ENCODE peak calls at places on chromosome 18, in eight cellular contexts. One of them, this sample, is unnamed.

GRCh38 chr18:49555641-49556040 is 6.2 kb upstream of the LIPG start:
- DNase-seq in AG10803: no peak
- DNase-seq in nephron progenitor cell: no peak
- DNase-seq in esophagus squamous epithelium: no peak
- DNase-seq in endothelial cell: no peak
- DNase-seq in foreskin fibroblast: no peak
- DNase-seq in B cell: no peak
- DNase-seq in lower leg skin: no peak
- DNase-seq in this sample: no peak

GRCh38 chr18:47323158-47323557 is 71.7 kb upstream of the SKOR2 start:
- DNase-seq in AG10803: peak; percentile 58
- DNase-seq in nephron progenitor cell: no peak
- DNase-seq in esophagus squamous epithelium: no peak
- DNase-seq in endothelial cell: no peak
- DNase-seq in foreskin fibroblast: peak; percentile 27
- DNase-seq in B cell: no peak
- DNase-seq in lower leg skin: no peak
- DNase-seq in this sample: no peak

GRCh38 chr18:5618037-5618688 is 74.4 kb upstream of the EPB41L3 start:
- DNase-seq in AG10803: no peak
- DNase-seq in nephron progenitor cell: no peak
- DNase-seq in esophagus squamous epithelium: no peak
- DNase-seq in endothelial cell: no peak
- DNase-seq in foreskin fibroblast: no peak
- DNase-seq in B cell: no peak
- DNase-seq in lower leg skin: no peak
- DNase-seq in this sample: no peak

GRCh38 chr18:77086656-77087390 is 45.8 kb downstream of the MBP start:
- DNase-seq in AG10803: peak; percentile 11
- DNase-seq in nephron progenitor cell: peak; percentile 38
- DNase-seq in esophagus squamous epithelium: no peak
- DNase-seq in endothelial cell: peak; percentile 33
- DNase-seq in foreskin fibroblast: peak; percentile 24
- DNase-seq in B cell: no peak
- DNase-seq in lower leg skin: no peak
- DNase-seq in this sample: no peak

GRCh38 chr18:59737776-59738295 is 40.6 kb upstream of the CCBE1 start:
- DNase-seq in AG10803: no peak
- DNase-seq in nephron progenitor cell: no peak
- DNase-seq in esophagus squamous epithelium: no peak
- DNase-seq in endothelial cell: no peak
- DNase-seq in foreskin fibroblast: no peak
- DNase-seq in B cell: no peak
- DNase-seq in lower leg skin: no peak
- DNase-seq in this sample: no peak

GRCh38 chr18:48371854-48372598 is 37.2 kb downstream of the ZBTB7C start:
- DNase-seq in AG10803: no peak
- DNase-seq in nephron progenitor cell: no peak
- DNase-seq in esophagus squamous epithelium: no peak
- DNase-seq in endothelial cell: no peak
- DNase-seq in foreskin fibroblast: no peak
- DNase-seq in B cell: no peak
- DNase-seq in lower leg skin: no peak
- DNase-seq in this sample: no peak

GRCh38 chr18:61432590-61432989 is 99.4 kb downstream of the CDH20 start:
- DNase-seq in AG10803: no peak
- DNase-seq in nephron progenitor cell: no peak
- DNase-seq in esophagus squamous epithelium: no peak
- DNase-seq in endothelial cell: no peak
- DNase-seq in foreskin fibroblast: no peak
- DNase-seq in B cell: no peak
- DNase-seq in lower leg skin: no peak
- DNase-seq in this sample: no peak

GRCh38 chr18:13910986-13911385 is 4.3 kb downstream of the MC2R start:
- DNase-seq in AG10803: no peak
- DNase-seq in nephron progenitor cell: no peak
- DNase-seq in esophagus squamous epithelium: no peak
- DNase-seq in endothelial cell: no peak
- DNase-seq in foreskin fibroblast: no peak
- DNase-seq in B cell: no peak
- DNase-seq in lower leg skin: no peak
- DNase-seq in this sample: no peak

GRCh38 chr18:50644807-50645206 is 84.9 kb downstream of the MAPK4 start:
- DNase-seq in AG10803: no peak
- DNase-seq in nephron progenitor cell: peak; percentile 30
- DNase-seq in esophagus squamous epithelium: no peak
- DNase-seq in endothelial cell: peak; percentile 20
- DNase-seq in foreskin fibroblast: no peak
- DNase-seq in B cell: no peak
- DNase-seq in lower leg skin: no peak
- DNase-seq in this sample: no peak

GRCh38 chr18:43442571-43442970 is 165.3 kb upstream of the SYT4 start:
- DNase-seq in AG10803: no peak
- DNase-seq in nephron progenitor cell: no peak
- DNase-seq in esophagus squamous epithelium: no peak
- DNase-seq in endothelial cell: no peak
- DNase-seq in foreskin fibroblast: no peak
- DNase-seq in B cell: no peak
- DNase-seq in lower leg skin: no peak
- DNase-seq in this sample: no peak

GRCh38 chr18:13550446-13551304 is 175.7 kb downstream of the FAM210A start:
- DNase-seq in AG10803: no peak
- DNase-seq in nephron progenitor cell: no peak
- DNase-seq in esophagus squamous epithelium: no peak
- DNase-seq in endothelial cell: no peak
- DNase-seq in foreskin fibroblast: no peak
- DNase-seq in B cell: no peak
- DNase-seq in lower leg skin: no peak
- DNase-seq in this sample: no peak

GRCh38 chr18:13537022-13537780 is 189.2 kb downstream of the FAM210A start:
- DNase-seq in AG10803: no peak
- DNase-seq in nephron progenitor cell: no peak
- DNase-seq in esophagus squamous epithelium: no peak
- DNase-seq in endothelial cell: no peak
- DNase-seq in foreskin fibroblast: no peak
- DNase-seq in B cell: no peak
- DNase-seq in lower leg skin: no peak
- DNase-seq in this sample: no peak

GRCh38 chr18:858016-858415 is 46.0 kb upstream of the YES1 start:
- DNase-seq in AG10803: no peak
- DNase-seq in nephron progenitor cell: no peak
- DNase-seq in esophagus squamous epithelium: no peak
- DNase-seq in endothelial cell: no peak
- DNase-seq in foreskin fibroblast: no peak
- DNase-seq in B cell: no peak
- DNase-seq in lower leg skin: no peak
- DNase-seq in this sample: no peak

GRCh38 chr18:48700222-48700845 is 161.5 kb downstream of the CTIF start:
- DNase-seq in AG10803: no peak
- DNase-seq in nephron progenitor cell: no peak
- DNase-seq in esophagus squamous epithelium: no peak
- DNase-seq in endothelial cell: no peak
- DNase-seq in foreskin fibroblast: no peak
- DNase-seq in B cell: no peak
- DNase-seq in lower leg skin: no peak
- DNase-seq in this sample: no peak

GRCh38 chr18:22552254-22552653 is 134.5 kb upstream of the CTAGE1 start:
- DNase-seq in AG10803: no peak
- DNase-seq in nephron progenitor cell: no peak
- DNase-seq in esophagus squamous epithelium: no peak
- DNase-seq in endothelial cell: no peak
- DNase-seq in foreskin fibroblast: no peak
- DNase-seq in B cell: no peak
- DNase-seq in lower leg skin: no peak
- DNase-seq in this sample: no peak

GRCh38 chr18:42534313-42534712 is 579.3 kb downstream of the PIK3C3 start:
- DNase-seq in AG10803: no peak
- DNase-seq in nephron progenitor cell: no peak
- DNase-seq in esophagus squamous epithelium: no peak
- DNase-seq in endothelial cell: no peak
- DNase-seq in foreskin fibroblast: no peak
- DNase-seq in B cell: no peak
- DNase-seq in lower leg skin: no peak
- DNase-seq in this sample: no peak

GRCh38 chr18:51278045-51278649 is 80.7 kb upstream of the MEX3C start:
- DNase-seq in AG10803: no peak
- DNase-seq in nephron progenitor cell: peak; percentile 60
- DNase-seq in esophagus squamous epithelium: no peak
- DNase-seq in endothelial cell: peak; percentile 69
- DNase-seq in foreskin fibroblast: no peak
- DNase-seq in B cell: no peak
- DNase-seq in lower leg skin: no peak
- DNase-seq in this sample: no peak

GRCh38 chr18:2589345-2590060 is 18.1 kb downstream of the NDC80 start:
- DNase-seq in AG10803: peak; percentile 21
- DNase-seq in nephron progenitor cell: no peak
- DNase-seq in esophagus squamous epithelium: no peak
- DNase-seq in endothelial cell: no peak
- DNase-seq in foreskin fibroblast: no peak
- DNase-seq in B cell: no peak
- DNase-seq in lower leg skin: no peak
- DNase-seq in this sample: no peak

DNA sequence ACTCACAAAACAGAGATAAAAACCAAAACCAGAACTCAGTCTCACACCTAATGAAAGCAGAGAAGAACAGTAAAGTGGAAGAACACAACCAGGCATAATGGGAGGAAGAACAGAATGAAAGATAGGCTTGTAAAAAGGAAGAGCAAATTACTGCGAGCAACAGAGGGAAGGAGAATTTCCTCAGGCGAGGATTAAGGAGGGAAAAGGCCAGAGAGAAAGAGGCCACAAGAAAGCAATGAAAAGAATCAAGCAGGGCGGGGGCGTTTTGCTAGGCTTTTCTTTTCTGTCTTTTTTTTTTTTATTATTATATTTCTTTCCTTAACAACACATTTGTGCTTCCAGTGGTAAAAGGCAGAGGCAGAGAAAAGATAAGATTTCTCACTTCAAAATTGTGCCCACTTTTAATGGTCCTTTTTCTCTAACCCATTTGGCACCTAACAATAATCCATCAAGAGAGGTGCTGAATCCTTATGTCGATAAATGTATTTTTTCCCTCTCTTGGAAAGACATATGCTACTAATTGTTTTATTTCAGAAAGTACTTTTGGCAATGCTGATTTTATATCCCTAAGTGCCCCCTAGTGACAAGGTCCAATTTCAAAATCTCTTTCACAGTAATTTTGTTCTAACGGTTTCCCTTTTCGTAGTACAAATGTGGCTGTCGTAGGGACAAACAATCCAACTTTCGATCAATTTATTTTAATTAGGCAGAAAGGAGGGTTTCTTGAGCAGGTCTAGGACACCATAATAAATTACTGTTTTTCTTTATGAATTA is 138.7 kb upstream of the AQP4 start:
- DNase-seq in AG10803: peak; percentile 14
- DNase-seq in nephron progenitor cell: no peak
- DNase-seq in esophagus squamous epithelium: no peak
- DNase-seq in endothelial cell: no peak
- DNase-seq in foreskin fibroblast: no peak
- DNase-seq in B cell: no peak
- DNase-seq in lower leg skin: no peak
- DNase-seq in this sample: no peak
- TF ChIP-seq CTCF in AG10803: peak; percentile 47
- TF ChIP-seq CTCF in nephron progenitor cell: no peak
- TF ChIP-seq CTCF in esophagus squamous epithelium: peak; percentile 26
- TF ChIP-seq CTCF in endothelial cell: peak; percentile 39
- TF ChIP-seq CTCF in foreskin fibroblast: peak; percentile 17
- TF ChIP-seq CTCF in B cell: no peak
- TF ChIP-seq CTCF in lower leg skin: no peak
- TF ChIP-seq CTCF in this sample: no peak

DNA sequence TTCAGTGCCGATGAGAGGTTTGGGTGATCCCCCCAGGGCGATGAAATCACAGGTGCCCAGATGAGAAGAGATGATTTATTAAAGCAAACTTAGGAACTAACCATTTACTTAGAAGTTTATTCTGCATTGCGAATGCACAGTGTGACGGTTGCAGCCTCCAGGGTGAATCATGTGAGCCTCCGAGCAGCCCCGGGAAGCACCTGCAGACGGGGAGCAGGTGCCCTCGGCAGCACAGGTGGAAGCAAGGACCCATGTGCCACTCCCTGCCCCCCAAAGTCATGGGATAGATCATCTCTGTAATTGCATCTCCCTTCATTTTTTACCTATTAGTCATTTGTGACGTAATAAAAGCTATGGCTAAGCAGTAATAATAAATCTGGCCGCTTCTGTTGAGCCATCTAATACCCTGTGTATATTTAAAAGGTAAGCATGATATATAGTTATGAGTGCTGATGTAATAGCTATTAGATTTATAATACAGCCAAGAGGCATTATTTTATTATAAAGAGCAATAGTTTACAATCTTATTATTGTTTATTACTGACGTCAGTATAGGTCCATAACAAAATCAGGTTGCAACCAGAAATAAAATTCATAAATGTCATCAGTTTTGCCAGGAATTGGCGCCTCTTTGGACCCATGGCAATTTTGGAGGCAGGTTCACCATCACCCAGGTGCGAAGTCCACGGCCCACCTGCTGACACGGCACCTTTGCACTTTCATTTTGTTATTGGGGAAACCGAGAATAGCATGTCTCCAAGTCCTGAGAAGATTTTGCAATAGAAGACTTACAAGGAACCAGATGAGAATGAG is 97.1 kb downstream of the PTGR3 start:
- DNase-seq in AG10803: no peak
- DNase-seq in nephron progenitor cell: no peak
- DNase-seq in esophagus squamous epithelium: no peak
- DNase-seq in endothelial cell: no peak
- DNase-seq in foreskin fibroblast: no peak
- DNase-seq in B cell: no peak
- DNase-seq in lower leg skin: no peak
- DNase-seq in this sample: no peak
- TF ChIP-seq CTCF in AG10803: no peak
- TF ChIP-seq CTCF in nephron progenitor cell: no peak
- TF ChIP-seq CTCF in esophagus squamous epithelium: no peak
- TF ChIP-seq CTCF in endothelial cell: no peak
- TF ChIP-seq CTCF in foreskin fibroblast: no peak
- TF ChIP-seq CTCF in B cell: no peak
- TF ChIP-seq CTCF in lower leg skin: no peak
- TF ChIP-seq CTCF in this sample: no peak

GRCh38 chr18:57885931-57886330 is 82.8 kb upstream of the ATP8B1 start:
- DNase-seq in AG10803: no peak
- DNase-seq in nephron progenitor cell: no peak
- DNase-seq in esophagus squamous epithelium: no peak
- DNase-seq in endothelial cell: no peak
- DNase-seq in foreskin fibroblast: no peak
- DNase-seq in B cell: no peak
- DNase-seq in lower leg skin: no peak
- DNase-seq in this sample: no peak

GRCh38 chr18:57882465-57882864 is 79.3 kb upstream of the ATP8B1 start:
- DNase-seq in AG10803: no peak
- DNase-seq in nephron progenitor cell: no peak
- DNase-seq in esophagus squamous epithelium: no peak
- DNase-seq in endothelial cell: no peak
- DNase-seq in foreskin fibroblast: no peak
- DNase-seq in B cell: no peak
- DNase-seq in lower leg skin: no peak
- DNase-seq in this sample: no peak

GRCh38 chr18:57881818-57882413 is 78.8 kb upstream of the ATP8B1 start:
- DNase-seq in AG10803: peak; percentile 83
- DNase-seq in nephron progenitor cell: peak; percentile 71
- DNase-seq in esophagus squamous epithelium: no peak
- DNase-seq in endothelial cell: peak; percentile 67
- DNase-seq in foreskin fibroblast: peak; percentile 74
- DNase-seq in B cell: peak; percentile 72
- DNase-seq in lower leg skin: peak; percentile 39
- DNase-seq in this sample: peak; percentile 16
- TF ChIP-seq CTCF in AG10803: peak; percentile 99
- TF ChIP-seq CTCF in nephron progenitor cell: peak; percentile 90
- TF ChIP-seq CTCF in esophagus squamous epithelium: peak; percentile 91
- TF ChIP-seq CTCF in endothelial cell: peak; percentile 81
- TF ChIP-seq CTCF in foreskin fibroblast: peak; percentile 92
- TF ChIP-seq CTCF in B cell: peak; percentile 97
- TF ChIP-seq CTCF in lower leg skin: no peak
- TF ChIP-seq CTCF in this sample: peak; percentile 73

GRCh38 chr18:35511833-35512232 is 14.1 kb upstream of the INO80C start:
- DNase-seq in AG10803: no peak
- DNase-seq in nephron progenitor cell: no peak
- DNase-seq in esophagus squamous epithelium: no peak
- DNase-seq in endothelial cell: no peak
- DNase-seq in foreskin fibroblast: no peak
- DNase-seq in B cell: no peak
- DNase-seq in lower leg skin: peak; percentile 2
- DNase-seq in this sample: no peak
- TF ChIP-seq CTCF in AG10803: no peak
- TF ChIP-seq CTCF in nephron progenitor cell: no peak
- TF ChIP-seq CTCF in esophagus squamous epithelium: peak; percentile 33
- TF ChIP-seq CTCF in endothelial cell: no peak
- TF ChIP-seq CTCF in foreskin fibroblast: no peak
- TF ChIP-seq CTCF in B cell: no peak
- TF ChIP-seq CTCF in lower leg skin: no peak
- TF ChIP-seq CTCF in this sample: no peak

This sample was measured in natural killer cell.